ENCODE peak calls at places on chromosome 7, in six cellular contexts. L is psoas muscle, I is A673, C is cardiac fibroblast, H is endothelial cell of umbilical vein, R is upper lobe of left lung. G is an unnamed sample.

GRCh38 chr7:104225441-104225840 is 17.6 kb upstream of the ORC5 start:
- DNase-seq in I (no peak), H (no peak), R (no peak), L (no peak), C (no peak), G (no peak)

GRCh38 chr7:54664235-54665228 is 94.5 kb downstream of the SEC61G start:
- DNase-seq in C (peak), R (peak), L (peak), I (peak), H (peak), G (peak)

GRCh38 chr7:44259547-44260457 is 59.0 kb downstream of the YKT6 start:
- DNase-seq in H (peak), R (peak), I (no peak), L (peak), C (peak), G (no peak)

GRCh38 chr7:18290223-18290622 is 205.3 kb upstream of the HDAC9 start:
- DNase-seq in H (no peak), C (peak), R (no peak), L (no peak), I (no peak), G (no peak)

GRCh38 chr7:122622682-122623081 is 76.2 kb downstream of the RNF133 start:
- DNase-seq in C (no peak), R (no peak), I (no peak), L (no peak), H (no peak), G (no peak)

GRCh38 chr7:39890411-39890810 is 59.6 kb upstream of the CDK13 start:
- DNase-seq in L (no peak), C (no peak), H (no peak), R (no peak), I (no peak), G (no peak)

GRCh38 chr7:4641091-4641666 is 40.9 kb upstream of the FOXK1 start:
- DNase-seq in R (no peak), H (no peak), L (no peak), I (no peak), C (no peak), G (no peak)

GRCh38 chr7:1193593-1194424 is 33.8 kb upstream of the ZFAND2A start:
- DNase-seq in I (peak), L (no peak), R (peak), C (peak), H (peak), G (peak)

GRCh38 chr7:5094641-5095040 is 49.0 kb downstream of the RBAK start:
- DNase-seq in R (no peak), C (no peak), H (no peak), I (no peak), L (no peak), G (no peak)

GRCh38 chr7:70540641-70541040 is 591.3 kb upstream of the GALNT17 start:
- DNase-seq in C (no peak), R (no peak), H (no peak), L (no peak), I (no peak), G (no peak)

GRCh38 chr7:77409739-77410545 is 6.2 kb downstream of the GSAP start:
- DNase-seq in C (peak), H (no peak), L (no peak), R (peak), I (no peak), G (no peak)

GRCh38 chr7:135361788-135362187 is 128.2 kb downstream of the STRA8 start:
- DNase-seq in R (no peak), H (no peak), L (no peak), C (no peak), I (no peak), G (no peak)

GRCh38 chr7:54339074-54339473 is 203.1 kb upstream of the VSTM2A start:
- DNase-seq in C (peak), H (no peak), I (no peak), L (no peak), R (no peak), G (peak)

GRCh38 chr7:39073432-39073831 is 95.7 kb downstream of the POU6F2 start:
- DNase-seq in R (peak), I (no peak), L (no peak), C (peak), H (peak), G (peak)

GRCh38 chr7:166370-167060 is 25.9 kb upstream of the FAM20C start:
- DNase-seq in L (peak), H (no peak), C (peak), I (peak), R (no peak), G (no peak)

GRCh38 chr7:47357398-47357797 is 224.5 kb downstream of the TNS3 start:
- DNase-seq in R (no peak), C (no peak), H (no peak), L (no peak), I (no peak), G (no peak)

GRCh38 chr7:83040454-83040853 is 122.2 kb downstream of the PCLO start:
- DNase-seq in R (no peak), C (no peak), I (no peak), L (no peak), H (no peak), G (no peak)

GRCh38 chr7:157714166-157715070 is 377.6 kb downstream of the DNAJB6 start:
- DNase-seq in H (no peak), C (no peak), I (no peak), L (no peak), R (peak), G (no peak)

GRCh38 chr7:146116452-146117219 is at the start of gene CNTNAP2:
- DNase-seq in I (peak), C (peak), L (no peak), R (no peak), H (no peak), G (peak)

GRCh38 chr7:26329520-26330269 is 38.0 kb downstream of the SNX10 start:
- DNase-seq in R (peak), L (no peak), H (no peak), C (no peak), I (no peak), G (no peak)

GRCh38 chr7:155066417-155066950 is 3.6 kb upstream of the HTR5A start:
- DNase-seq in H (peak), I (no peak), C (peak), R (no peak), L (peak), G (no peak)

GRCh38 chr7:154744226-154744860 is 258.6 kb downstream of the PAXIP1 start:
- DNase-seq in C (no peak), R (no peak), I (peak), L (no peak), H (no peak), G (peak)

GRCh38 chr7:44112231-44112996 is 8.3 kb downstream of the AEBP1 start:
- DNase-seq in I (no peak), R (no peak), H (no peak), L (peak), C (no peak), G (no peak)

GRCh38 chr7:32335107-32335506 is 155.1 kb downstream of the LSM5 start:
- DNase-seq in L (no peak), C (peak), R (no peak), H (no peak), I (no peak), G (no peak)

GRCh38 chr7:70374772-70375533 is 757.0 kb upstream of the GALNT17 start:
- DNase-seq in C (no peak), I (no peak), R (no peak), H (no peak), L (no peak), G (no peak)

GRCh38 chr7:111086532-111086931 is 4.4 kb upstream of the LRRN3 start:
- DNase-seq in C (no peak), I (no peak), R (no peak), H (no peak), L (no peak), G (no peak)

GRCh38 chr7:13912740-13913320 is 76.6 kb downstream of the ETV1 start:
- DNase-seq in H (no peak), C (no peak), L (no peak), I (no peak), R (no peak), G (no peak)

GRCh38 chr7:28348631-28349030 is 63.7 kb upstream of the CREB5 start:
- DNase-seq in C (no peak), I (no peak), R (peak), H (no peak), L (no peak), G (no peak)

GRCh38 chr7:21300692-21301091 is 127.2 kb upstream of the SP4 start:
- DNase-seq in R (no peak), L (no peak), I (peak), C (no peak), H (no peak), G (no peak)
- TF ChIP-seq CTCF in R (no peak), L (no peak), I (peak), C (no peak), H (peak), G (no peak)

GRCh38 chr7:114663502-114663901 is 248.9 kb downstream of the FOXP2 start:
- DNase-seq in I (peak), C (peak), L (no peak), H (peak), R (no peak), G (no peak)
- TF ChIP-seq CTCF in I (peak), C (peak), L (no peak), H (peak), R (no peak), G (peak)

GRCh38 chr7:142874409-142874808 is 11.1 kb downstream of the TRPV6 start:
- DNase-seq in I (no peak), R (no peak), C (no peak), L (no peak), H (no peak), G (no peak)

GRCh38 chr7:142874837-142875236 is 10.7 kb downstream of the TRPV6 start:
- DNase-seq in L (no peak), H (no peak), C (no peak), R (no peak), I (no peak), G (no peak)

GRCh38 chr7:142872106-142872675 is 13.4 kb downstream of the TRPV6 start:
- DNase-seq in H (no peak), R (no peak), L (no peak), I (no peak), C (no peak), G (no peak)

GRCh38 chr7:142873871-142874270 is 11.7 kb downstream of the TRPV6 start:
- DNase-seq in H (no peak), C (no peak), R (no peak), I (no peak), L (no peak), G (no peak)

GRCh38 chr7:142873281-142873784 is 12.2 kb downstream of the TRPV6 start:
- DNase-seq in H (no peak), R (no peak), I (peak), L (no peak), C (peak), G (peak)
- TF ChIP-seq CTCF in H (peak), R (peak), I (peak), L (peak), C (peak), G (peak)

GRCh38 chr7:139557857-139558581 is 34.5 kb downstream of the CLEC2L start:
- DNase-seq in I (no peak), H (no peak), L (no peak), R (no peak), C (no peak), G (no peak)
- TF ChIP-seq CTCF in I (no peak), H (no peak), L (no peak), R (no peak), C (no peak), G (no peak)

GRCh38 chr7:50595538-50596102 is 30.4 kb upstream of the DDC start:
- DNase-seq in L (no peak), H (peak), R (no peak), C (peak), I (peak), G (no peak)
- TF ChIP-seq CTCF in L (peak), H (peak), R (peak), C (peak), I (no peak), G (peak)

DNA sequence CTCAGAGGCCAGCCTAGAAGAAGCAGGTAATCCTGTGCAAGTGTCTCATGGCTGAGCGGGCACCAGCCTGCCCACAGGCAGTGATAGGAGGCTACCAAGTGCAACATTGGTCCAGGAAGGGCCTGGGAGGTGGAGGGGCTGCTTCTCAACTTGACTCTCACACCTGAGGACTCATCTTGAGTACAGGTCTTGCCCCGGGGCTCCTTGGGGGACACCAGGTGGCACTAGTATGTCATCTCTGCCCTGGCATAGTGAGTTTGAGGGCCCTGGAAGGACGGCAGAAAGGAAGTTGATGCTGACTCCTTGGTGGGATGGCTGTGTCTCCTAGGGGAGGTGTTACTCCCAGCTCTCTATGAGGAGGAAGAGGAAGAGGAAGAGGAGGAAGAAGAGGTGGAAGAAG is 2.3 kb downstream of the CCDC136 start:
- DNase-seq in R (no peak), L (peak), H (no peak), C (no peak), I (no peak), G (no peak)
- TF ChIP-seq CTCF in R (no peak), L (peak), H (no peak), C (no peak), I (peak), G (no peak)

GRCh38 chr7:137091396-137091795 is 222.9 kb downstream of the CHRM2 start:
- DNase-seq in H (peak), C (peak), I (peak), R (no peak), L (no peak), G (peak)
- TF ChIP-seq CTCF in H (peak), C (peak), I (peak), R (peak), L (no peak), G (peak)

GRCh38 chr7:74284781-74285259 is 4.4 kb upstream of the CLIP2 start:
- DNase-seq in I (no peak), H (no peak), L (no peak), C (no peak), R (no peak), G (no peak)
- TF ChIP-seq CTCF in I (no peak), H (no peak), L (no peak), C (no peak), R (no peak), G (no peak)

GRCh38 chr7:124152859-124153692 is 120.2 kb upstream of the TMEM229A start:
- DNase-seq in H (peak), C (peak), L (no peak), R (no peak), I (peak), G (peak)
- TF ChIP-seq CTCF in H (peak), C (peak), L (peak), R (peak), I (peak), G (peak)